ENCODE peak calls at places on chromosomes 5 and 9, in five cellular contexts. One of them, this sample, is unnamed.

GRCh38 chr5:116685069-116685468 is 110.4 kb upstream of the SEMA6A start:
- DNase-seq in sigmoid colon: no peak
- DNase-seq in OCI-LY7: no peak
- DNase-seq in GM23248: no peak
- DNase-seq in A549: no peak
- DNase-seq in this sample: no peak

GRCh38 chr5:53397845-53398244 is 82.6 kb upstream of the FST start:
- DNase-seq in GM23248: peak; percentile 87
- DNase-seq in OCI-LY7: no peak
- DNase-seq in A549: no peak
- DNase-seq in sigmoid colon: no peak
- DNase-seq in this sample: peak; percentile 72

GRCh38 chr9:21324040-21324439 is 11.2 kb downstream of the KLHL9 start:
- DNase-seq in GM23248: no peak
- DNase-seq in A549: no peak
- DNase-seq in OCI-LY7: no peak
- DNase-seq in sigmoid colon: no peak
- DNase-seq in this sample: no peak

GRCh38 chr5:154611341-154611767 is 133.3 kb upstream of the HAND1 start:
- DNase-seq in A549: no peak
- DNase-seq in GM23248: peak; percentile 30
- DNase-seq in sigmoid colon: no peak
- DNase-seq in OCI-LY7: no peak
- DNase-seq in this sample: peak; percentile 26

GRCh38 chr5:107514305-107514704 is 156.4 kb downstream of the EFNA5 start:
- DNase-seq in A549: no peak
- DNase-seq in sigmoid colon: no peak
- DNase-seq in GM23248: no peak
- DNase-seq in OCI-LY7: peak; percentile 63
- DNase-seq in this sample: no peak

GRCh38 chr5:57349214-57349613 is 133.4 kb downstream of the ACTBL2 start:
- DNase-seq in A549: no peak
- DNase-seq in OCI-LY7: no peak
- DNase-seq in GM23248: no peak
- DNase-seq in sigmoid colon: no peak
- DNase-seq in this sample: no peak

GRCh38 chr5:14299666-14300065 is 156.5 kb downstream of the TRIO start:
- DNase-seq in A549: no peak
- DNase-seq in sigmoid colon: no peak
- DNase-seq in OCI-LY7: no peak
- DNase-seq in GM23248: no peak
- DNase-seq in this sample: no peak

GRCh38 chr5:126373621-126374416 is 49.4 kb upstream of the GRAMD2B start:
- DNase-seq in GM23248: peak; percentile 55
- DNase-seq in sigmoid colon: no peak
- DNase-seq in A549: no peak
- DNase-seq in OCI-LY7: no peak
- DNase-seq in this sample: peak; percentile 79

GRCh38 chr5:129245489-129245888 is 150.9 kb downstream of the ISOC1 start:
- DNase-seq in sigmoid colon: no peak
- DNase-seq in OCI-LY7: no peak
- DNase-seq in GM23248: no peak
- DNase-seq in A549: no peak
- DNase-seq in this sample: no peak

GRCh38 chr9:93093081-93093448 is 3.0 kb upstream of the CARD19 start:
- DNase-seq in OCI-LY7: no peak
- DNase-seq in sigmoid colon: peak; percentile 56
- DNase-seq in A549: no peak
- DNase-seq in GM23248: no peak
- DNase-seq in this sample: no peak

GRCh38 chr5:171162602-171163001 is 146.4 kb upstream of the TLX3 start:
- DNase-seq in sigmoid colon: no peak
- DNase-seq in OCI-LY7: no peak
- DNase-seq in A549: peak; percentile 4
- DNase-seq in GM23248: peak; percentile 19
- DNase-seq in this sample: no peak

GRCh38 chr5:133938039-133938821 is 30.2 kb downstream of the C5orf15 start:
- DNase-seq in A549: no peak
- DNase-seq in OCI-LY7: peak; percentile 79
- DNase-seq in GM23248: no peak
- DNase-seq in sigmoid colon: no peak
- DNase-seq in this sample: no peak

GRCh38 chr5:38888023-38888422 is 42.2 kb downstream of the OSMR start:
- DNase-seq in OCI-LY7: no peak
- DNase-seq in sigmoid colon: no peak
- DNase-seq in A549: no peak
- DNase-seq in GM23248: no peak
- DNase-seq in this sample: no peak

GRCh38 chr9:134377976-134378375 is 51.7 kb downstream of the RXRA start:
- DNase-seq in A549: peak; percentile 67
- DNase-seq in OCI-LY7: no peak
- DNase-seq in sigmoid colon: peak; percentile 88
- DNase-seq in GM23248: peak; percentile 47
- DNase-seq in this sample: peak; percentile 19

GRCh38 chr9:19048966-19049871 is at the start of gene RRAGA:
- DNase-seq in OCI-LY7: peak; percentile 97
- DNase-seq in sigmoid colon: peak; percentile 97
- DNase-seq in GM23248: peak; percentile 98
- DNase-seq in A549: peak; percentile 94
- DNase-seq in this sample: peak; percentile 96

GRCh38 chr5:1134478-1134877 is 22.6 kb upstream of the SLC12A7 start:
- DNase-seq in GM23248: no peak
- DNase-seq in A549: no peak
- DNase-seq in sigmoid colon: no peak
- DNase-seq in OCI-LY7: peak; percentile 96
- DNase-seq in this sample: no peak

GRCh38 chr5:148072207-148072606 is 8.4 kb downstream of the SPINK5 start:
- DNase-seq in sigmoid colon: no peak
- DNase-seq in GM23248: no peak
- DNase-seq in A549: no peak
- DNase-seq in OCI-LY7: no peak
- DNase-seq in this sample: no peak

GRCh38 chr5:55626805-55627204 is 85.3 kb downstream of the SLC38A9 start:
- DNase-seq in A549: no peak
- DNase-seq in GM23248: peak; percentile 13
- DNase-seq in sigmoid colon: no peak
- DNase-seq in OCI-LY7: no peak
- DNase-seq in this sample: peak; percentile 31

GRCh38 chr9:88524911-88525310 is 10.1 kb upstream of the NXNL2 start:
- DNase-seq in OCI-LY7: no peak
- DNase-seq in sigmoid colon: no peak
- DNase-seq in GM23248: no peak
- DNase-seq in A549: no peak
- DNase-seq in this sample: no peak

GRCh38 chr9:121735792-121736130 is 84.3 kb downstream of the DAB2IP start:
- DNase-seq in sigmoid colon: no peak
- DNase-seq in A549: peak; percentile 40
- DNase-seq in GM23248: peak; percentile 39
- DNase-seq in OCI-LY7: no peak
- DNase-seq in this sample: no peak
- H3K4me3 ChIP-seq in sigmoid colon: peak overlapping the region; percentile 52
- H3K4me3 ChIP-seq in A549: peak overlapping the region; percentile 34
- H3K4me3 ChIP-seq in GM23248: peak overlapping the region; percentile 66
- H3K4me3 ChIP-seq in OCI-LY7: no peak overlapping the region
- H3K4me3 ChIP-seq in this sample: peak overlapping the region; percentile 37

GRCh38 chr9:109317311-109317978 is 3.4 kb downstream of the EPB41L4B start:
- DNase-seq in OCI-LY7: no peak
- DNase-seq in A549: no peak
- DNase-seq in sigmoid colon: no peak
- DNase-seq in GM23248: no peak
- DNase-seq in this sample: no peak
- H3K4me3 ChIP-seq in OCI-LY7: no peak overlapping the region
- H3K4me3 ChIP-seq in A549: no peak overlapping the region
- H3K4me3 ChIP-seq in sigmoid colon: no peak overlapping the region
- H3K4me3 ChIP-seq in GM23248: no peak overlapping the region
- H3K4me3 ChIP-seq in this sample: no peak overlapping the region

DNA sequence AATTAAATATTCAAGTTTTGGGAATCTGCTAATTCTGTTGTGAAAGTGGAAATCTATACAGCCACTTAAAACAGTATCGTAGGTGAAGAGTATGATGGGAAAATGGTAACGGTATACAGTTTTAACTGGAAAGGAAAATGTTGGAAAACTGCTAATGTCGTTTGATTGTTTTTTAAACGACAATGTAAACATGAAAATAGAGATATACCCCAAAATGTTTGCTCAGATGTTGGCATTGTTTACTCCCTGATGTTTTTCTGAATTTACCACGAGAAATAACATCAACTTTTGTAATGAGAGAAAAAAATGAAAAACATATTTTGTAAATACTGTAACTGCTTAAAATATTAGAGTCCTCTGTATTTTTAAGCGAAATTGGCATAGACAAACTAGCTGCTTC is 2.7 kb downstream of the MATR3 start:
- DNase-seq in GM23248: no peak
- DNase-seq in OCI-LY7: no peak
- DNase-seq in sigmoid colon: no peak
- DNase-seq in A549: no peak
- DNase-seq in this sample: no peak
- H3K4me3 ChIP-seq in GM23248: peak overlapping the region; percentile 92
- H3K4me3 ChIP-seq in OCI-LY7: peak overlapping the region; percentile 97
- H3K4me3 ChIP-seq in sigmoid colon: peak overlapping the region; percentile 94
- H3K4me3 ChIP-seq in A549: peak overlapping the region; percentile 66
- H3K4me3 ChIP-seq in this sample: no peak overlapping the region

DNA sequence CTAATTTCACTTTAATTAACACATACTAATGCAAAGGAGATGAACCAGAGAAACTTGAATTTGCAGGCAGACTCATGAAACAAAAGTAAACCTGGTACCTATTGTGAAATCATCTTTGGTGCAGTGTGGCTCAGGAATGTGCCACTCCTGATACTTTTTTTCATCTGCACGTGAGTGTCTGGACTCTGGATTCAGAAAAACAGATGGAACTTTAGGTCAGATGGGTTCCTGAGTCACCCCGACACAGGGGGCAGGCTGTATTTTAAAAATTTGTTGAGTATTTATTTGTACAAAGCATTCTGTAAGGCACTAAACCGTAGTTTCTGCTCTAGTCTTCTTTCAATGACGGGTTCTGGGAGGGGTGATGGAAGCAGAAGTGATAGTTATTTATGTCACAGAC is 52.2 kb upstream of the TUT7 start:
- DNase-seq in sigmoid colon: no peak
- DNase-seq in OCI-LY7: no peak
- DNase-seq in GM23248: peak; percentile 83
- DNase-seq in A549: no peak
- DNase-seq in this sample: peak; percentile 77
- H3K4me3 ChIP-seq in sigmoid colon: no peak overlapping the region
- H3K4me3 ChIP-seq in OCI-LY7: no peak overlapping the region
- H3K4me3 ChIP-seq in GM23248: peak overlapping the region; percentile 58
- H3K4me3 ChIP-seq in A549: peak overlapping the region; percentile 9
- H3K4me3 ChIP-seq in this sample: peak overlapping the region; percentile 38

DNA sequence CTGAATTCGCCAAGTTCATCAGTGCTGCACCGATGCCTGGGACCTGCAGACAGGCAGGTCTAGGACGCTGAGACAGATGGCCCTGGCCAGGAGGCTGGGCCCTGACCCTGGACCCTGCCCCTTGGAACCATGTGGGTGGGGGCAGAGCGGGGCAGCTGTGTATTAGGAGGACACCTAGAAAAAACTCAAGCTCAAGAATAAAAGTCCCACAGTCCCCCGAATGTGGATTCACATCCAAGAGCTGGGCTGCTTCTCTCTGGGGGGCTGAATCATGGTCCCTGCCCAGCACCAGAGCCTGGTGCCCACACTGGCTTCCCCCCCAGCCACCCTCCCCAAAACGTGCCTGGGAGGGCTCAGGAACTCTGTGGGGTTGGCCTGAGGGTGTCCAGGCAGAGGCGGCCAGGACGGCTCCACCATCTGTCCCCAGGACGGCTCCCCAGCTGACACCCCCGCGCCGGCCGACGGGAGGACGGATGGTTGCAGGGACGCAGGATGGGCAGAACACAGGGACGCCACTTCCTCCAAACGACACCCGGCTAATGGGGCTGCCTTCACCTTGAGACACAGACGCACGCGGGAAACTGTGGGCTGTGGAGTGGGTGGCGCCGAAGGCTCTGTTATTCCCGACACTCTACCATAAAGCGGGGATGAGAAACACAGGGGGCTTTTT is 34.9 kb downstream of the EXD3 start:
- DNase-seq in OCI-LY7: no peak
- DNase-seq in sigmoid colon: no peak
- DNase-seq in GM23248: no peak
- DNase-seq in A549: no peak
- DNase-seq in this sample: no peak
- H3K4me3 ChIP-seq in OCI-LY7: no peak overlapping the region
- H3K4me3 ChIP-seq in sigmoid colon: no peak overlapping the region
- H3K4me3 ChIP-seq in GM23248: no peak overlapping the region
- H3K4me3 ChIP-seq in A549: no peak overlapping the region
- H3K4me3 ChIP-seq in this sample: no peak overlapping the region

DNA sequence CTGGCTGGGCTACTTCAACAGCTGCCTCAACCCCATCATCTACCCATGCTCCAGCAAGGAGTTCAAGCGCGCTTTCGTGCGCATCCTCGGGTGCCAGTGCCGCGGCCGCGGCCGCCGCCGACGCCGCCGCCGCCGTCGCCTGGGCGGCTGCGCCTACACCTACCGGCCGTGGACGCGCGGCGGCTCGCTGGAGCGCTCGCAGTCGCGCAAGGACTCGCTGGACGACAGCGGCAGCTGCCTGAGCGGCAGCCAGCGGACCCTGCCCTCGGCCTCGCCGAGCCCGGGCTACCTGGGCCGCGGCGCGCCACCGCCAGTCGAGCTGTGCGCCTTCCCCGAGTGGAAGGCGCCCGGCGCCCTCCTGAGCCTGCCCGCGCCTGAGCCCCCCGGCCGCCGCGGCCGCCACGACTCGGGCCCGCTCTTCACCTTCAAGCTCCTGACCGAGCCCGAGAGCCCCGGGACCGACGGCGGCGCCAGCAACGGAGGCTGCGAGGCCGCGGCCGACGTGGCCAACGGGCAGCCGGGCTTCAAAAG is 36.9 kb upstream of the TTC1 start:
- DNase-seq in sigmoid colon: no peak
- DNase-seq in A549: no peak
- DNase-seq in GM23248: peak; percentile 61
- DNase-seq in OCI-LY7: no peak
- DNase-seq in this sample: no peak
- H3K4me3 ChIP-seq in sigmoid colon: peak overlapping the region; percentile 37
- H3K4me3 ChIP-seq in A549: no peak overlapping the region
- H3K4me3 ChIP-seq in GM23248: peak overlapping the region; percentile 57
- H3K4me3 ChIP-seq in OCI-LY7: no peak overlapping the region
- H3K4me3 ChIP-seq in this sample: peak overlapping the region; percentile 17

GRCh38 chr5:128081111-128081865 is 2.3 kb upstream of the SLC12A2 start:
- DNase-seq in A549: peak; percentile 42
- DNase-seq in sigmoid colon: no peak
- DNase-seq in GM23248: peak; percentile 65
- DNase-seq in OCI-LY7: peak; percentile 43
- DNase-seq in this sample: no peak
- H3K4me3 ChIP-seq in A549: peak overlapping the region; percentile 88
- H3K4me3 ChIP-seq in sigmoid colon: peak overlapping the region; percentile 81
- H3K4me3 ChIP-seq in GM23248: peak overlapping the region; percentile 88
- H3K4me3 ChIP-seq in OCI-LY7: peak overlapping the region; percentile 83
- H3K4me3 ChIP-seq in this sample: peak overlapping the region; percentile 91

This sample was measured in AG10803.